ENCODE peak calls at places on chromosomes 1 and 21, in five cellular contexts. N is esophagus muscularis mucosa; M is glutamatergic neuron; Y is CD8-positive, alpha-beta T cell; X is mesothelial cell of epicardium. E is an unnamed sample.

GRCh38 chr1:161162052-161162451 is 2.8 kb downstream of the USP21 start:
- DNase-seq in N (peak), M (no peak), Y (no peak), X (no peak), E (no peak)

GRCh38 chr1:204045430-204045829 is 27.5 kb upstream of the SOX13 start:
- DNase-seq in N (no peak), M (no peak), Y (no peak), X (no peak), E (no peak)

GRCh38 chr1:167491586-167492408 is 26.5 kb downstream of the CD247 start:
- DNase-seq in N (no peak), M (no peak), Y (peak), X (no peak), E (no peak)

GRCh38 chr1:70429219-70429618 is 18.2 kb downstream of the CTH start:
- DNase-seq in N (no peak), M (no peak), Y (no peak), X (no peak), E (no peak)

GRCh38 chr21:37452222-37452621 is 85.6 kb downstream of the DYRK1A start:
- DNase-seq in N (no peak), M (no peak), Y (no peak), X (no peak), E (no peak)

GRCh38 chr1:10292188-10292587 is 81.8 kb downstream of the KIF1B start:
- DNase-seq in N (no peak), M (no peak), Y (no peak), X (no peak), E (no peak)

GRCh38 chr1:92169161-92169560 is 48.6 kb upstream of the C1orf146 start:
- DNase-seq in N (no peak), M (no peak), Y (no peak), X (no peak), E (no peak)

GRCh38 chr1:154353460-154353904 is 28.2 kb downstream of the ATP8B2 start:
- DNase-seq in N (no peak), M (no peak), Y (no peak), X (no peak), E (peak)

GRCh38 chr1:177385760-177386698 is 215.3 kb downstream of the BRINP2 start:
- DNase-seq in N (no peak), M (peak), Y (no peak), X (no peak), E (peak)

GRCh38 chr1:6198646-6199297 is 623 bp downstream of the RPL22 start:
- DNase-seq in N (no peak), M (peak), Y (peak), X (no peak), E (no peak)

GRCh38 chr1:200895448-200895799 is 724 bp downstream of the INAVA start:
- DNase-seq in N (no peak), M (no peak), Y (no peak), X (no peak), E (no peak)
- TF ChIP-seq CTCF in N (no peak), M (no peak), Y (no peak), X (no peak), E (no peak)

GRCh38 chr1:181909010-181909409 is 152.5 kb downstream of the ZNF648 start:
- DNase-seq in N (no peak), M (no peak), Y (no peak), X (no peak), E (no peak)

GRCh38 chr1:181905944-181906597 is 155.4 kb downstream of the ZNF648 start:
- DNase-seq in N (no peak), M (no peak), Y (no peak), X (no peak), E (no peak)

GRCh38 chr1:181911715-181912114 is 149.8 kb downstream of the ZNF648 start:
- DNase-seq in N (no peak), M (no peak), Y (no peak), X (no peak), E (no peak)

GRCh38 chr1:181906631-181907030 is 154.9 kb downstream of the ZNF648 start:
- DNase-seq in N (no peak), M (no peak), Y (no peak), X (no peak), E (no peak)

DNA sequence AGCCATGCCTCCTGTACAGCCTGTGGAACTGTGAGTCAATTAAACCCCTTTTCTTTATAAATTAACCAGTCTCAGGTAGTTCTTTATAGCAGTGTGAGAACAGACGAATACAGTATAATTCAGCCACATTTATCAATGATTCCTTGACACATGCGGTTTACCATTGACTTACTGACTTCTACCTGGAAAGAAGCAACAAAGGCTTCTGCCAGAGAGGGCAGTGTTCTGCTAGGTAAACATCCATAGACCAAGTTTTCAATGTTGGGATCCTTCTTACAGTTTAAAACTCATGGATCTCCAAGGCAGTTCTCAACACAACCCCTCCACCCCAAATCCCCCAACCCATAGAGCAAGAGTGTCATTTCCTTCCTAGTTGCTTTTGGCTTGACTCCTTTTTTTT is 150.6 kb downstream of the ZNF648 start:
- DNase-seq in N (no peak), M (no peak), Y (no peak), X (no peak), E (no peak)
- TF ChIP-seq CTCF in N (no peak), M (peak), Y (no peak), X (no peak), E (no peak)

GRCh38 chr1:93628682-93629081 is 53.0 kb downstream of the BCAR3 start:
- DNase-seq in N (no peak), M (no peak), Y (no peak), X (no peak), E (no peak)

GRCh38 chr1:93633313-93633712 is 48.3 kb downstream of the BCAR3 start:
- DNase-seq in N (no peak), M (no peak), Y (no peak), X (no peak), E (no peak)

GRCh38 chr1:93630168-93630567 is 51.5 kb downstream of the BCAR3 start:
- DNase-seq in N (no peak), M (no peak), Y (no peak), X (no peak), E (no peak)

GRCh38 chr1:93629101-93630059 is 52.3 kb downstream of the BCAR3 start:
- DNase-seq in N (no peak), M (no peak), Y (peak), X (no peak), E (peak)

DNA sequence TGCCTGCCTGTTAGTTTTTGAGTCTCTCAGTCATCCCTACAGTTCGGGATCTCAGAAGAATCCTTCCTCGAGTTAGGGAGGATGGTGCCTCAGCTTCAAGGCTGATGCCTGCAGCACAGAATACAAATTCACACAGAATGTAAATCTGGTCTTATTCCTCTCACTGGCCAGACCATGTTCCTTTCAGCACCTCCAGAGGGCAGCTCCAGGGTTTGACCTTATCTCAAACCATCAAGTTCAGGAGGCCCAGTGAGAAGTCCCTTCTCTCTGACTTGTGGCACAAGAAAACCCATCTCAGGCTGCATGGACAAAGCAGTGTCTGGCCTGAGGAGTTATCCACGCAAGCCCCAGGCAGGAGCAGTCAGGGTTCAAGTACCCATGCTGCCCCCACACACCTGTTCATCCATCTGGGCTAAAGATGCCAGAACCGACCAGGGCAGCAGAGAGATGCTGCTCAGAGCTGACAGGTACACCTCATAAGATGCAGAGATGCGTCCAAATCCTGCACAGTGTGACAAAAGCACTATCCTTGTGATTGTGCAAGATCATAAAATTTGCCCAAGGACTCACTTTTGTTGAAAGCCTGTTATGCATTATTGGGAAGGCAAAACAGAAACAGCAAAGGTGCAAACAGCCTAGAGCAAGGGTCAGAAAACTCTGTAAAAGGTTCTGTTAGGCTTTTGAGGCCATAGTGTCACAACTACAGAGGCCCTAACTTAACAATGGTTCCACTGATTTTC is 49.8 kb downstream of the BCAR3 start:
- DNase-seq in N (no peak), M (no peak), Y (no peak), X (no peak), E (peak)
- TF ChIP-seq CTCF in N (peak), M (no peak), Y (no peak), X (no peak), E (peak)

GRCh38 chr1:206445861-206446495 is 24.3 kb upstream of the IKBKE start:
- DNase-seq in N (no peak), M (no peak), Y (no peak), X (no peak), E (no peak)

GRCh38 chr1:206449566-206449965 is 20.7 kb upstream of the IKBKE start:
- DNase-seq in N (no peak), M (no peak), Y (no peak), X (no peak), E (no peak)

GRCh38 chr1:206447079-206447780 is 23.0 kb upstream of the IKBKE start:
- DNase-seq in N (no peak), M (no peak), Y (no peak), X (no peak), E (no peak)

GRCh38 chr1:206448471-206448870 is 21.8 kb upstream of the IKBKE start:
- DNase-seq in N (no peak), M (no peak), Y (no peak), X (no peak), E (no peak)

GRCh38 chr1:206447792-206448191 is 22.5 kb upstream of the IKBKE start:
- DNase-seq in N (no peak), M (no peak), Y (no peak), X (no peak), E (no peak)
- TF ChIP-seq CTCF in N (no peak), M (no peak), Y (no peak), X (no peak), E (no peak)

GRCh38 chr1:19439464-19440171 is 45.7 kb downstream of the CAPZB start:
- DNase-seq in N (no peak), M (no peak), Y (peak), X (no peak), E (peak)
- TF ChIP-seq CTCF in N (peak), M (no peak), Y (peak), X (no peak), E (peak)

DNA sequence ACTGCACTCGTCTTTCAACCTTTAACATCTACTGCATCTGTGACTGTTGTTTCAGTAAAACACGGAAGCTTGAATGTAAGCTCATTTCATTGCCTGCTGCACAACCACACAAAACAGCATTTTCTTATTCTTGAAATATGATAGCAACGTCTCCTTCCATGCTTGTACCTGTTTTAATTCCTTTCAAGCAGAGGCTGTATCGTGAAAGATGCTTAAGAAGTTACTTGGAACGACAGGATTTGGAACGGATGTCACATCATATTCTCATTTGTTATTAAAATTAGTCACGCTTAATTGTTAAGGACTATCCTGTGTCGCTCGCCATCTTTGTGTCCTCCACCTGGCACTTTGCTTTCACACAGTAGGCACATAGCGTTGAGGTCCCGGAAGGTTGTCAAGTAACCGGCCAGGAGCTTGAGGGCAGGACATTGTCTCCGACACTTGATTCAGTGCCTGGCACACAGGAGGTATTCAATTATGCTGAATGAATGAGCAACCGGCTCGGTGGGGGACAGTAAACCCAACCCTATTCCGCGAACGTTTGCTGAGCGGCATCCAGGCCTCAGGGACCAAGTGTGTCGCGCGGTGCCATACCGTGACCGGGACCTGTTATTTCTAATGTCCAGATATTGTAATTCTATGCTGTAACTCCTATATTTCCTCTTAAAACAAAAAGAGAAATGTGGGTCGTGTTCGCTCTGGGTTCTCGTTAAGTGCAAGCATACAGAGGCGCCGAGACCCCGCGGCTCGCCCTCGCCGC is 500 bp upstream of the SH3GLB1 start:
- DNase-seq in N (peak), M (no peak), Y (no peak), X (peak), E (peak)
- TF ChIP-seq CTCF in N (no peak), M (no peak), Y (no peak), X (no peak), E (no peak)

GRCh38 chr1:68384321-68384813 is 65.4 kb downstream of the RPE65 start:
- DNase-seq in N (no peak), M (no peak), Y (no peak), X (no peak), E (no peak)

GRCh38 chr1:68384872-68385390 is 64.8 kb downstream of the RPE65 start:
- DNase-seq in N (no peak), M (no peak), Y (no peak), X (no peak), E (no peak)

GRCh38 chr1:68379085-68379478 is 70.7 kb downstream of the RPE65 start:
- DNase-seq in N (no peak), M (no peak), Y (no peak), X (no peak), E (no peak)

GRCh38 chr1:68378296-68379084 is 71.3 kb downstream of the RPE65 start:
- DNase-seq in N (no peak), M (no peak), Y (no peak), X (no peak), E (no peak)

DNA sequence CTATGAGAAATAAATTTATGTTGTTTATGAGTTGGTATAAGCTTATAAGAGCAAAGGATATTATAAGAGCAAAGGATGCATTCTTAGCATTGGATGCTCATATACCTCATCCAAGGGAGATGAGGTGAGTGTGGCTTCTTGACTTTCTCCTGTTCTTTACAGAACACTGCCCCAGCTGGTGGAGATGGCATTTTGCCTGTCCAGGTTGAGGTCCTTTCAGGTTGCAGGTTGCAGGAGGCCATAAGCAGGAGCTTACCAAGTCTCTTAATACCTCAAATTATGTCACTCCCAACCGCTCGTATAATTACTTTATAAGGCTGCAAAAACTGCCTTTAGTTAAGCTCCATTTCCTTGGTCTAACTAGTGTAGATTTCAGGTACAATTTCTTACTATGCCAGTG is 66.7 kb downstream of the RPE65 start:
- DNase-seq in N (no peak), M (no peak), Y (no peak), X (no peak), E (no peak)
- TF ChIP-seq CTCF in N (no peak), M (no peak), Y (no peak), X (no peak), E (no peak)

DNA sequence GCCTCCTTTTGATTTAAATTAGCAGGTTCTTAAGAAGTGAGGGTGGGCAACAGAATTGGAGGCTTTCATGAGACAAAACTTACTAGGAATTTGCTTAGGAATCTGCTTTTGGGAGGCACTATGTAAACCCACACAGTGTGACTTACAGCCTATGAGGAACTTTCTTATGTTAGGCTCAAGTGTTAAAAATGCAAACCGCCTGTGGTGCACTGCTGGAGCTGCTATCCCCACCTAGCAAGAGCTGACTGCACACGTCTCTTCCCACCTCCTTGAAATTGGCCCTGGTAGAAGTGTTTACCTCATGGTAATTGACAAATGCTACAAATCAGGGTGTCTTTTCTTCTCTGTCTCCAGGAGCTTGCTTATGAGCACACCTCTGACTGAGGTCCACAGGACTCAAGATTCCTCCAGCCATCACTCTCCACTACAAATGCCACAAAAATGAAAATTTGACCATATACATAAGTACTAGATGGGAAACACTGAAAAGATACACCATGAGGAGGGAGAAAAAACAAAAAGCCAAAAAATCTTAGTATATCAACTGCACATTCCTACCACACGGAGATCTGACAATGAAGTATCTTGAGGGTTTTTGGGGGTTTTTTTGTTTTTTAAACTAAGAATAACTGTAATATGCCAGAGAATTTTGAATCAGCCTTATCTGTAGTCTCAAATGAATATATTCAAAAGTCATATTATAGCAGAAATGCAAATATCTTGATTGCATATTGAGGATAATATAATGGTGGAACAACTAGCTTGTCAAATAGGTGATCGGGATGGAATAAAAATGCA is 18.2 kb upstream of the NPL start:
- DNase-seq in N (no peak), M (no peak), Y (no peak), X (no peak), E (no peak)
- TF ChIP-seq CTCF in N (peak), M (peak), Y (no peak), X (peak), E (no peak)

GRCh38 chr21:20445971-20446370 is 552.2 kb upstream of the NCAM2 start:
- DNase-seq in N (no peak), M (no peak), Y (no peak), X (no peak), E (no peak)
- TF ChIP-seq CTCF in N (no peak), M (no peak), Y (no peak), X (no peak), E (no peak)

GRCh38 chr1:197156692-197157091 is 10.2 kb upstream of the ASPM start:
- DNase-seq in N (no peak), M (no peak), Y (no peak), X (no peak), E (no peak)
- TF ChIP-seq CTCF in N (no peak), M (no peak), Y (no peak), X (no peak), E (peak)

E was measured in GM13977.